ENCODE peak calls at places on chromosome 18, in four cellular contexts. B is HepG2, J is H1, F is K562. W is an unnamed sample.

GRCh38 chr18:77059294-77059916 is 73.2 kb downstream of the MBP start:
- DNase-seq in B (peak; percentile 65), J (no peak), F (peak; percentile 47), W (peak; percentile 67)

GRCh38 chr18:36078751-36079529 is 11.6 kb upstream of the RPRD1A start:
- DNase-seq in B (peak; percentile 40), J (no peak), F (no peak), W (no peak)

GRCh38 chr18:73638709-73639108 is 508.9 kb downstream of the FBXO15 start:
- DNase-seq in B (no peak), J (no peak), F (no peak), W (no peak)

GRCh38 chr18:52903858-52904257 is 563.9 kb downstream of the DCC start:
- DNase-seq in B (peak; percentile 11), J (peak; percentile 73), F (no peak), W (no peak)

GRCh38 chr18:62372156-62372555 is 47.0 kb downstream of the TNFRSF11A start:
- DNase-seq in B (no peak), J (no peak), F (no peak), W (no peak)

GRCh38 chr18:71431689-71432088 is 1112.5 kb downstream of the CBLN2 start:
- DNase-seq in B (no peak), J (no peak), F (no peak), W (no peak)

GRCh38 chr18:78183815-78184214 is 795.8 kb upstream of the SALL3 start:
- DNase-seq in B (no peak), J (no peak), F (no peak), W (no peak)

GRCh38 chr18:13913205-13913604 is 2.1 kb downstream of the MC2R start:
- DNase-seq in B (no peak), J (peak; percentile 32), F (no peak), W (no peak)

GRCh38 chr18:75211002-75211621 is 515 bp downstream of the TSHZ1 start:
- DNase-seq in B (peak; percentile 19), J (no peak), F (peak; percentile 25), W (no peak)

GRCh38 chr18:40841473-40841872 is 1113.6 kb upstream of the PIK3C3 start:
- DNase-seq in B (no peak), J (no peak), F (no peak), W (no peak)

GRCh38 chr18:70074091-70074490 is 126.4 kb upstream of the CD226 start:
- DNase-seq in B (no peak), J (no peak), F (no peak), W (no peak)

GRCh38 chr18:55048892-55049291 is 89.6 kb upstream of the CCDC68 start:
- DNase-seq in B (no peak), J (no peak), F (no peak), W (no peak)

GRCh38 chr18:12811191-12811950 is 72.7 kb downstream of the PTPN2 start:
- DNase-seq in B (no peak), J (no peak), F (no peak), W (peak; percentile 28)

GRCh38 chr18:8726963-8727730 is 21.8 kb downstream of the MTCL1 start:
- DNase-seq in B (no peak), J (no peak), F (no peak), W (no peak)

GRCh38 chr18:62715439-62715792 is at the start of gene PHLPP1:
- DNase-seq in B (no peak), J (no peak), F (no peak), W (no peak)

GRCh38 chr18:52670903-52671302 is 330.9 kb downstream of the DCC start:
- DNase-seq in B (peak; percentile 4), J (no peak), F (no peak), W (no peak)

GRCh38 chr18:10336749-10337148 is 117.7 kb upstream of the APCDD1 start:
- DNase-seq in B (no peak), J (no peak), F (no peak), W (no peak)

GRCh38 chr18:28078849-28079248 is 98.1 kb downstream of the CDH2 start:
- DNase-seq in B (no peak), J (no peak), F (no peak), W (no peak)

GRCh38 chr18:77046409-77046808 is 86.2 kb downstream of the MBP start:
- DNase-seq in B (no peak), J (no peak), F (no peak), W (no peak)

GRCh38 chr18:37846996-37847395 is 281.4 kb upstream of the CELF4 start:
- DNase-seq in B (no peak), J (no peak), F (no peak), W (no peak)

GRCh38 chr18:3104190-3105054 is 91.5 kb upstream of the LPIN2 start:
- DNase-seq in B (no peak), J (no peak), F (no peak), W (no peak)

GRCh38 chr18:39841133-39842041 is 2113.6 kb upstream of the PIK3C3 start:
- DNase-seq in B (peak; percentile 60), J (peak; percentile 73), F (no peak), W (peak; percentile 28)

GRCh38 chr18:68466714-68467113 is 248.2 kb downstream of the TMX3 start:
- DNase-seq in B (no peak), J (no peak), F (no peak), W (no peak)

DNA sequence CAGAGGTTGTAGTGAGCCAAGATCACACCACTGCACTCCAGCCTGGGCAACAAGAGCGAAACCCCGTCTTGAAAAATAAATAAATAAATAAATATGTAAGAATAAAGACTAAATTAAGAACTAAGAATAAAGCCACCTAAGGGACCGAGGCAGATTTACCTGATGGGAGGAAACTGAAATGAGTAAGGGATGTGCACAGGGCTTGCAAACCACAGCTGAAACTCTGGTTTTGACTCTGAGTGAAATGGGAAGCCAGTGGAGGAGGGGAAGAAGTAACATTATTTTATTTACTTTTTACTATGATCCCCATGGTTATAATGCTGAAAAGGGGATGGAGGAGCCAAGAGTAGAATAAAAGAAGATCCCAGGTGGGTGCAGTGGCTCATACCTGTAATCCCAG is 107.3 kb downstream of the CABYR start:
- DNase-seq in B (no peak), J (no peak), F (no peak), W (no peak)
- TF ChIP-seq FOSL1 in B (no peak), J (no peak), F (no peak), W (no peak)

DNA sequence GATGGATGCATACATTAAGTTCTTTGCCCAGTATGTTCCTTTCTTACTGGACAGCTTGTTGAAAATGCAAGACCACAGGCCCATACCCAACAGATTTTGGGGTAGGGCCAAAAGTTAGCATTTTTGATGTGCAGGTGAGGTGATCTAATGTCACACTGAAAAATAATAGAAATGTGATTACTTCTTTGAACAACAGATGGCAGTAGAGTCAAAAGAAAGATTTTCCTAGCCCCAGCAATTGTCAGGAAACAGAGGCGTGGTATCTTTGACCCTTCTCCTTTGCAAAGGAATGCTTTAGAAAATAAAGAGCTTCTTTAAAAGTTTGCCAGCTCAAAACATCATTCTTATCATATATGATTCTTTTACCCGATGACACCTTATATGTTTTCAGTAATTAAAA is 343.6 kb upstream of the SYT4 start:
- DNase-seq in B (peak; percentile 5), J (no peak), F (peak; percentile 7), W (no peak)
- TF ChIP-seq JUND in B (no peak), J (no peak), F (no peak), W (no peak)

GRCh38 chr18:23684515-23685197 is 4.6 kb upstream of the LAMA3 start:
- DNase-seq in B (peak; percentile 47), J (no peak), F (no peak), W (no peak)
- H3K27ac ChIP-seq in B (no peak overlapping the region), J (no peak overlapping the region), F (no peak overlapping the region), W (no peak overlapping the region)

GRCh38 chr18:11548367-11548766 is 61.0 kb upstream of the SLC35G4 start:
- DNase-seq in B (no peak), J (no peak), F (no peak), W (no peak)
- TF ChIP-seq FOSL1 in B (no peak), J (no peak), F (no peak), W (no peak)

GRCh38 chr18:79971986-79972385 is 7.5 kb downstream of the HSBP1L1 start:
- DNase-seq in B (no peak), J (no peak), F (no peak), W (no peak)

GRCh38 chr18:79970419-79971133 is 6.1 kb downstream of the HSBP1L1 start:
- DNase-seq in B (no peak), J (no peak), F (no peak), W (no peak)

GRCh38 chr18:79972720-79973119 is 8.3 kb downstream of the HSBP1L1 start:
- DNase-seq in B (no peak), J (no peak), F (no peak), W (no peak)

GRCh38 chr18:79973517-79973916 is 9.1 kb downstream of the HSBP1L1 start:
- DNase-seq in B (no peak), J (no peak), F (no peak), W (no peak)

DNA sequence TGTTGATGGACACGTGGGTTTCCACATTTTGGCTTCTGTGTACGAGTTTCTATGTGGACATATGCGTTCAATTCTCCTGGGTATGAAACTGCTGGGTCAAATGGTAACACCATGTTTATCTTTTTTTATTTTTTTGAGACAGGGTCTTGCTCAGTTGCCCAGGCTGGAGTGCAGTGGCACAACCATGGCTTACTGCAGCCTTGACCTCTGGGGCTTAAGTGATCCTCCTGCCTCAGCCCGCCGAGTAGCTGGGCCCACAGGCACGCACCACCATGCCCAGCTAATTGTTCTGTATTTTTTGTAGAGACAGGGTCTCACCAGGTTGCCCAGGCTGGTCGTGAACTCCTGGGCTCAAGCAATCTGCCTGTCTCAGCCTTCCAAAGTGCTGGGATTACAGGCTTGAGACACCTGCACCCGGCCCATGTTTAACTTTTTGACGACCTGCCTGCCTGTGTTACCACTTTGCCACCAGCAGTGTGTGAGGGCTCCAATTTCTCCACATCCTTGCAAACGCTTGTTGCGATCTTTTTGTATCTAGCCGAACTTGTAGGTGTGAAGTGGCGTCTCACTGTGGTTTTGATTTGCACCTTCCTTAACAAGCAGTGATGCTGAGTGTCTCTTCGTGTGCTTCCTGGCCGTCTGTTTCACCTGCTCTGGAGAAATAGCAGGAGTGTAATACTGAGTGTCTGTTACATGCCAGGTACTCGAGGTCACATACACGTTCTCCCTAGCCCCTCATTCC is 6.9 kb downstream of the HSBP1L1 start:
- DNase-seq in B (no peak), J (no peak), F (no peak), W (no peak)
- TF ChIP-seq JUND in B (no peak), J (no peak), F (no peak), W (no peak)

GRCh38 chr18:48785686-48786470 is 164.9 kb downstream of the SMAD7 start:
- DNase-seq in B (no peak), J (no peak), F (no peak), W (no peak)

GRCh38 chr18:48783616-48784520 is 166.9 kb downstream of the SMAD7 start:
- DNase-seq in B (no peak), J (no peak), F (no peak), W (no peak)

GRCh38 chr18:48784654-48785053 is 166.1 kb downstream of the SMAD7 start:
- DNase-seq in B (no peak), J (no peak), F (no peak), W (no peak)

GRCh38 chr18:48786621-48787522 is 163.9 kb downstream of the SMAD7 start:
- DNase-seq in B (no peak), J (no peak), F (no peak), W (no peak)

DNA sequence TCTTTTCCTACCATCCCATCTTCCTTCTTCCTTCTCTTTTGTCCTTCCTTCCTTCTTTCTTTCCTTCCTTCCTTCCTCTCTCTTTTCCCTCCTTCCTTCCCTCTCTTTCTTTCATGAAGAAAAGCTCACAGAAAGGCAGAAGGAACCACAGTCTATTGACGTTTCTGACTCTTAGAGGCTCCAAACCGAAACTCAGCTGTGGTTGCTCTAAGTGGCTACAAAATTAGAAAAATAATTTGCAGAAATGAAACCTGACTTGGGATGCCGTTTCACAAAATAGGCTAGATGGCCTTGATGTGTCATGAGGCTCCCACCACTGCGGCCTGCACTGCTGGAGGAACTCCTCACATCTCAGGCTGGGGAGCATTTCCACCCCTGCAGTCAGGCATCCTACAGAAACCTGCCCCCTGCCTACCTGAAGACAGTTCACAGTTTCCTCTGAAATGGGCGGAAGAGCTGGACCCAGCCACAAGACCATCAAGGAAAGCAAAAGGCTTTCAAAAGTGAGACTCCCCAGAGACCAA is 165.6 kb downstream of the SMAD7 start:
- DNase-seq in B (no peak), J (no peak), F (no peak), W (no peak)
- H3K27ac ChIP-seq in B (no peak overlapping the region), J (no peak overlapping the region), F (no peak overlapping the region), W (no peak overlapping the region)

W was measured in HCT116.